ENCODE peak calls at places on chromosomes 5 and 9, in nine cellular contexts. W is LoVo; T is ACHN; I is brain pericyte; D is GOT3; V is posterior vena cava; C is activated effector memory CD4-positive, alpha-beta T cell treated with anti-CD3 and anti-CD28 coated beads, Interleukin-2, amount 50 U/mL, for 16 hours; S is H1; A is CD8-positive, alpha-beta T cell. K is an unnamed sample.

GRCh38 chr5:140243855-140244254 is 59.0 kb downstream of the PFDN1 start:
- DNase-seq in S (no peak), C (no peak), A (no peak), D (no peak), T (no peak), V (no peak), W (no peak), I (no peak), K (no peak)

GRCh38 chr5:59275537-59276276 is 617.8 kb downstream of the PDE4D start:
- DNase-seq in A (no peak), I (peak), C (no peak), W (peak), S (no peak), D (no peak), V (no peak), T (peak), K (no peak)

GRCh38 chr5:116492016-116492623 is 82.5 kb downstream of the SEMA6A start:
- DNase-seq in W (peak), C (no peak), D (no peak), S (no peak), T (peak), A (no peak), I (peak), V (no peak), K (peak)

GRCh38 chr5:135433626-135434426 is 13.3 kb downstream of the DCANP1 start:
- DNase-seq in V (peak), S (peak), W (no peak), A (no peak), I (no peak), D (no peak), C (no peak), T (no peak), K (peak)

GRCh38 chr5:160199410-160199911 is 29.8 kb upstream of the FABP6 start:
- DNase-seq in D (peak), V (peak), T (peak), I (no peak), A (peak), W (peak), S (peak), C (peak), K (peak)

GRCh38 chr5:135208555-135209494 is 174.8 kb upstream of the PITX1 start:
- DNase-seq in S (peak), T (peak), W (peak), C (peak), I (peak), A (no peak), D (peak), V (peak), K (peak)

GRCh38 chr9:120344230-120344629 is 235.7 kb downstream of the CDK5RAP2 start:
- DNase-seq in V (no peak), W (peak), S (no peak), A (no peak), D (no peak), C (no peak), I (no peak), T (peak), K (peak)

GRCh38 chr5:1463326-1464095 is 18.3 kb upstream of the SLC6A3 start:
- DNase-seq in T (no peak), A (no peak), V (peak), W (no peak), I (no peak), C (peak), D (no peak), S (no peak), K (no peak)

GRCh38 chr9:123825337-123825736 is 104.6 kb downstream of the DENND1A start:
- DNase-seq in S (no peak), I (no peak), T (peak), D (no peak), W (no peak), C (no peak), V (no peak), A (no peak), K (peak)

GRCh38 chr5:42611437-42611836 is 145.2 kb upstream of the CCDC152 start:
- DNase-seq in D (no peak), W (no peak), I (no peak), C (no peak), T (no peak), V (no peak), S (no peak), A (no peak), K (no peak)

GRCh38 chr9:78899006-78899405 is 602.1 kb downstream of the PSAT1 start:
- DNase-seq in S (no peak), V (no peak), W (no peak), T (no peak), D (no peak), I (no peak), C (no peak), A (no peak), K (no peak)

GRCh38 chr9:36036780-36037579 is at the start of gene RECK:
- DNase-seq in D (peak), A (peak), T (peak), V (peak), W (peak), S (peak), I (no peak), C (peak), K (peak)

GRCh38 chr5:37492778-37493555 is 113.8 kb downstream of the WDR70 start:
- DNase-seq in W (no peak), D (no peak), S (no peak), I (no peak), C (no peak), T (no peak), V (no peak), A (no peak), K (no peak)

GRCh38 chr5:168159425-168159824 is 132.0 kb upstream of the WWC1 start:
- DNase-seq in T (no peak), D (no peak), I (no peak), V (no peak), W (no peak), S (no peak), A (no peak), C (no peak), K (no peak)

GRCh38 chr5:156534906-156535305 is 207.9 kb downstream of the SGCD start:
- DNase-seq in I (no peak), V (no peak), A (no peak), W (no peak), D (no peak), C (no peak), T (no peak), S (no peak), K (no peak)